ENCODE peak calls at places on chromosomes 5 and 9, in five cellular contexts. A is stomach, S is fibroblast of mammary gland, B is choroid plexus epithelial cell, E is fibroblast of pulmonary artery. X is an unnamed sample.

GRCh38 chr5:127950707-127951356 is 132.7 kb upstream of the SLC12A2 start:
- DNase-seq in A (no peak), E (peak), S (no peak), B (peak), X (no peak)

GRCh38 chr5:151130922-151131891 is 26.4 kb downstream of the ANXA6 start:
- DNase-seq in A (peak), S (no peak), B (no peak), E (no peak), X (no peak)

GRCh38 chr5:141504216-141504615 is 15.3 kb downstream of the PCDHGC5 start:
- DNase-seq in B (no peak), A (no peak), S (no peak), E (no peak), X (no peak)

GRCh38 chr5:125394661-125395280 is 648.3 kb upstream of the ZNF608 start:
- DNase-seq in B (peak), E (peak), A (no peak), S (no peak), X (peak)

GRCh38 chr5:78726003-78726402 is 77.4 kb upstream of the LHFPL2 start:
- DNase-seq in E (no peak), B (no peak), S (no peak), A (no peak), X (no peak)

GRCh38 chr5:73415171-73415570 is 33.4 kb downstream of the FOXD1 start:
- DNase-seq in A (no peak), S (no peak), E (no peak), B (no peak), X (no peak)

GRCh38 chr9:88645172-88645868 is 110.3 kb downstream of the NXNL2 start:
- DNase-seq in A (no peak), E (no peak), B (peak), S (no peak), X (no peak)

GRCh38 chr5:117947121-117947520 is 1041.2 kb downstream of the DTWD2 start:
- DNase-seq in E (no peak), B (no peak), S (no peak), A (no peak), X (no peak)

GRCh38 chr9:116020801-116021200 is 132.8 kb upstream of the PAPPA start:
- DNase-seq in B (no peak), S (peak), A (no peak), E (no peak), X (no peak)

GRCh38 chr5:180395540-180396274 is 42.6 kb upstream of the GFPT2 start:
- DNase-seq in A (no peak), B (no peak), S (peak), E (no peak), X (peak)

GRCh38 chr9:112166176-112167140 is 8.6 kb downstream of the SUSD1 start:
- DNase-seq in A (no peak), S (peak), B (peak), E (peak), X (peak)

GRCh38 chr5:98309785-98310566 is 463.5 kb upstream of the RGMB start:
- DNase-seq in S (peak), E (peak), A (no peak), B (peak), X (peak)

GRCh38 chr5:41115281-41115680 is 44.1 kb upstream of the MROH2B start:
- DNase-seq in E (peak), A (no peak), B (peak), S (peak), X (no peak)

GRCh38 chr5:165272471-165272870 is 1767.1 kb downstream of the MAT2B start:
- DNase-seq in S (no peak), E (no peak), B (no peak), A (no peak), X (no peak)

GRCh38 chr5:149641000-149641576 is 59.8 kb downstream of the ARHGEF37 start:
- DNase-seq in S (peak), B (peak), A (peak), E (peak), X (no peak)

GRCh38 chr5:176543428-176544182 is 5.5 kb upstream of the CDHR2 start:
- DNase-seq in B (no peak), A (peak), E (peak), S (no peak), X (peak)

GRCh38 chr9:76369583-76369982 is 24.6 kb downstream of the RFK start:
- DNase-seq in S (peak), E (peak), A (peak), B (peak), X (peak)

GRCh38 chr9:2179557-2179956 is 164.4 kb downstream of the SMARCA2 start:
- DNase-seq in A (no peak), S (no peak), B (no peak), E (no peak), X (peak)

GRCh38 chr9:93124793-93125192 is 9.3 kb downstream of the NINJ1 start:
- DNase-seq in A (no peak), S (no peak), B (no peak), E (no peak), X (no peak)

GRCh38 chr5:134090482-134090881 is 24.0 kb upstream of the TCF7 start:
- DNase-seq in A (no peak), B (no peak), E (no peak), S (no peak), X (no peak)

GRCh38 chr5:100043475-100043874 is 491.7 kb upstream of the FAM174A start:
- DNase-seq in E (no peak), S (no peak), A (no peak), B (no peak), X (no peak)

GRCh38 chr5:151682751-151683331 is 3.9 kb downstream of the SPARC start:
- DNase-seq in S (peak), A (no peak), E (no peak), B (peak), X (no peak)

GRCh38 chr9:98572054-98572627 is 136.6 kb downstream of the GABBR2 start:
- DNase-seq in S (no peak), B (peak), E (peak), A (no peak), X (no peak)

GRCh38 chr9:124349267-124349666 is 66.0 kb downstream of the PSMB7 start:
- DNase-seq in A (no peak), E (no peak), B (no peak), S (no peak), X (no peak)

GRCh38 chr5:172164773-172165212 is 23.2 kb downstream of the STK10 start:
- DNase-seq in A (no peak), E (peak), S (peak), B (no peak), X (no peak)

GRCh38 chr5:176736271-176736965 is 73.9 kb upstream of the UNC5A start:
- DNase-seq in E (no peak), B (no peak), A (no peak), S (no peak), X (no peak)

GRCh38 chr5:137022725-137023124 is 476.4 kb downstream of the SPOCK1 start:
- DNase-seq in B (no peak), E (peak), A (no peak), S (no peak), X (no peak)

GRCh38 chr5:149015561-149015960 is 47.3 kb downstream of the SH3TC2 start:
- DNase-seq in A (no peak), B (no peak), S (peak), E (no peak), X (no peak)

GRCh38 chr5:167754501-167754941 is 536.9 kb upstream of the WWC1 start:
- DNase-seq in E (no peak), A (no peak), S (no peak), B (peak), X (no peak)

GRCh38 chr5:1752881-1753280 is 46.8 kb downstream of the MRPL36 start:
- DNase-seq in S (no peak), B (no peak), A (peak), E (no peak), X (no peak)

GRCh38 chr9:84285381-84285780 is 55.2 kb downstream of the SLC28A3 start:
- DNase-seq in S (no peak), B (no peak), E (no peak), A (no peak), X (no peak)

GRCh38 chr9:113738898-113739604 is 137.1 kb upstream of the ZNF618 start:
- DNase-seq in S (no peak), B (no peak), E (peak), A (no peak), X (no peak)

GRCh38 chr9:113220467-113221002 is 542 bp downstream of the FKBP15 start:
- DNase-seq in S (no peak), A (no peak), E (no peak), B (peak), X (peak)

GRCh38 chr9:79639354-79639753 is 67.6 kb downstream of the TLE4 start:
- DNase-seq in E (no peak), A (no peak), S (peak), B (no peak), X (no peak)

GRCh38 chr5:67673180-67673579 is 476.6 kb upstream of the CD180 start:
- DNase-seq in S (no peak), E (no peak), A (no peak), B (no peak), X (no peak)

GRCh38 chr9:109945571-109945970 is 165.6 kb downstream of the PALM2AKAP2 start:
- DNase-seq in A (no peak), E (no peak), B (no peak), S (peak), X (no peak)

GRCh38 chr9:94560237-94560636 is 5.4 kb downstream of the PCAT7 start:
- DNase-seq in A (no peak), B (no peak), S (no peak), E (no peak), X (no peak)

GRCh38 chr9:80467632-80468031 is 895.9 kb downstream of the TLE4 start:
- DNase-seq in A (no peak), E (peak), S (peak), B (peak), X (peak)

GRCh38 chr5:91079037-91079436 is 304.1 kb downstream of the ARRDC3 start:
- DNase-seq in A (no peak), B (peak), E (peak), S (peak), X (peak)

GRCh38 chr9:133051966-133052539 is 9.7 kb upstream of the CEL start:
- DNase-seq in E (no peak), S (no peak), A (no peak), B (no peak), X (no peak)

GRCh38 chr9:133050142-133050541 is 11.6 kb upstream of the CEL start:
- DNase-seq in B (peak), S (peak), E (no peak), A (no peak), X (no peak)

GRCh38 chr9:133051281-133051900 is 10.4 kb upstream of the CEL start:
- DNase-seq in B (no peak), E (no peak), A (no peak), S (no peak), X (no peak)

GRCh38 chr9:133049043-133049442 is 12.7 kb upstream of the CEL start:
- DNase-seq in B (no peak), S (no peak), A (no peak), E (no peak), X (no peak)

GRCh38 chr9:133050781-133051180 is 11.0 kb upstream of the CEL start:
- DNase-seq in B (peak), A (peak), E (no peak), S (no peak), X (no peak)
- TF ChIP-seq CTCF in B (no peak), A (no peak), E (no peak), S (no peak), X (no peak)

DNA sequence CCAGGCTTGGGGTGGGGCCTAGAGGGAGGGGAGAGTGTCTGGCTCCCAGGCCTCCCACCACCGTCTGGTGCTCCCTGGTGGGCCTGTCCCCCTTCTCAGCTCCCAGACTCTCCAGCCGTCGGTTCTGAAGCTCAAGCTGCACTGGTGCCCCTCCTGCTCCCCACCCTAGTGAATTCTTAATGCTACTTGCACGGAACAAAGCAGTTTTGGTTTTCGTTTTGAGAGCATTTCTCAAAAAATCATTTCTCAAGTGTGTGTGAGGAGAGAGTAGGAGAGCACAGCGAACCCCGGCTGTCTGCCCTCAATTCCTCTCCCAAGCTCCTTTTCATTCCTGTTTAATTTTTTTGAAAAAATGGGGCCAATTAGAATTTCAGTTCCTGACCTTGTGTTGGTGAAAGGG is 6.7 kb upstream of the IER5L start:
- DNase-seq in B (no peak), A (no peak), S (no peak), E (no peak), X (no peak)
- TF ChIP-seq CTCF in B (no peak), A (no peak), S (no peak), E (no peak), X (no peak)

GRCh38 chr9:8259028-8259427 is 459.4 kb upstream of the DMAC1 start:
- DNase-seq in E (no peak), S (no peak), B (no peak), A (no peak), X (no peak)

GRCh38 chr9:8266861-8267260 is 467.3 kb upstream of the DMAC1 start:
- DNase-seq in A (no peak), B (no peak), E (no peak), S (no peak), X (no peak)

GRCh38 chr9:8261737-8262136 is 462.2 kb upstream of the DMAC1 start:
- DNase-seq in E (no peak), S (no peak), A (no peak), B (no peak), X (no peak)

GRCh38 chr9:8268216-8268878 is 468.8 kb upstream of the DMAC1 start:
- DNase-seq in A (no peak), S (peak), E (no peak), B (no peak), X (no peak)

DNA sequence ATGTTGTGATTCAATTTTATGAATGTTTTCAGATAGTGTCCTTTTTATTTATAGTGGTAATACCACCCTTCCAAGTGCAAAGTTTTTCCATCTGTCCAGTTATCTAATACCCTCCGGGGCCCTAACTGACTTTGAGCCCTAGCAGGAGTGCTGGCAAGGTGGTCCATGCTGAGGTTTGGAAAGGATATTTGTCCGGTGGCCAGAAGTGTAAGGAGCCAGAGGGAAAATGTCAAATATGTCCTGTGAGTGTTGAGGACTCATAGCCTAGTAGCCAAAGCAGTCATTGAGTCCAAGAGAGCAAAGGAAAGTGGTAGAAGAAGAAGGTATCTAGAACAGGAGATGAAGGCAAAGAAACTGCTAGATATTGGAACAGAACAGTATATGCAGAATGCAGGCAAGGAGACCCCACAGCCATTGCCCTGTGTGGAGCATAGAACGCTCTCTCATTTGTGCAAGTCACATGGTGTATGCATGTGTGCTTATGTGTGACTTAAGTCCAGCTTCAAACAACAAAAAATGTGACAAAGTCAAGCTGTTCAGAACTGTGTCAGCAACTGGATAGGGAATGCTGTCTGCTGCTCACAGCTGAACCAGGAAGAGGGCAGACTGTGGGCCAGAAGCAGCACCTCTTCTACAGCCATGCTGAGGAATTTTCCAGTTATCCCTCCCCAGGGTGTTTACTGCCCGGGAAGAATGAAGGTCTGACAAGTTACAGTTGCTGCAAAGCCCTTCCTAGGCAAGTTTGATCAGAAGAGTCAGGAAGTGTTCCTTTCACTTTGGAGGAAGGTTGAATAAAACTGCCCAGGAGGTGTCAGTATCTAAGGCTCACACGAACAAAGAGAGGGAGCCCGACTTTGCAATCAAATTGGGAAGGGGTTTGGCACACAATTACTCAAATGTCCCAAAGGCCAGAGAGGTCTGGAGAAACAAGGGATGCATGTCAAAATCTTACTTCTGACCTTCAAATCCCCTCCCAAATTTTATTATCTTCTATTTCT is 463.3 kb upstream of the DMAC1 start:
- DNase-seq in A (no peak), B (no peak), E (no peak), S (no peak), X (no peak)
- TF ChIP-seq CTCF in A (no peak), B (no peak), E (no peak), S (no peak), X (no peak)

GRCh38 chr9:129109952-129110739 is 447 bp downstream of the CRAT start:
- DNase-seq in E (peak), B (no peak), A (no peak), S (peak), X (no peak)
- TF ChIP-seq CTCF in E (no peak), B (no peak), A (no peak), S (no peak), X (no peak)

DNA sequence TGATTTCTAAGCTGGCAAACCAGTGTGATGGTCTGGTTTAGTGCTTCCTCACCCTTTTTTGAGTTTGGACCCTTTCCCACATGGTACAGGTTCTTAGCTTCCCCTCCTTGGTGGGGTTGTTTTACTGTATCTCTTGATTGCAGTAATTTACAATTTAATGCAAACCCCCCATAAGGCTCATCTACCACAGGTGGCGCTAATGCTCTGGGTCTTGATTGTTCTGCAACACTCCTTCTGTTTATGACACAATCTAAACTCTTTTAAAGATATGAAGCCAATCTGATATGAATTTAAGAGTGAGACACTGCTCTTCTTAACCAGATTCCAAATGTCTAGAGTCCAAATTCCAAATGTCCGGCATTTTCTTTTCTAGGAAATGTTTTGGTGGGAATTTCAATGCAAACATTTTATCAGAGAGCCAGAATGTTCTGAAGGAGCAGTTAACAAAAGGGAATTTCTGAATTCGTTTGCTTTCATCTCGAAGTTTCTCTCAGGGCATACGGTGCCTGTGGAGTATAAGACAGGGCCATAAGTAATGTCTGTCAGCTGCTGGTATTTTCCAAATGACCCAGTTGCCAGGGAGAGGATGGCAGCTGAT is 246.7 kb downstream of the ARHGAP26 start:
- DNase-seq in A (no peak), S (peak), E (peak), B (peak), X (peak)
- TF ChIP-seq CTCF in A (no peak), S (peak), E (peak), B (peak), X (peak)

GRCh38 chr5:139043127-139043905 is 154.9 kb downstream of the SIL1 start:
- DNase-seq in E (peak), A (no peak), B (no peak), S (peak), X (no peak)

GRCh38 chr5:139037732-139038131 is 160.4 kb downstream of the SIL1 start:
- DNase-seq in S (no peak), B (no peak), A (no peak), E (no peak), X (no peak)

GRCh38 chr5:139038618-139039305 is 159.4 kb downstream of the SIL1 start:
- DNase-seq in S (no peak), B (no peak), E (no peak), A (no peak), X (no peak)
- TF ChIP-seq CTCF in S (peak), B (peak), E (peak), A (no peak), X (no peak)

GRCh38 chr5:93741136-93741811 is at the start of gene POU5F2:
- DNase-seq in A (no peak), E (no peak), S (no peak), B (no peak), X (no peak)
- TF ChIP-seq CTCF in A (no peak), E (no peak), S (no peak), B (no peak), X (no peak)

DNA sequence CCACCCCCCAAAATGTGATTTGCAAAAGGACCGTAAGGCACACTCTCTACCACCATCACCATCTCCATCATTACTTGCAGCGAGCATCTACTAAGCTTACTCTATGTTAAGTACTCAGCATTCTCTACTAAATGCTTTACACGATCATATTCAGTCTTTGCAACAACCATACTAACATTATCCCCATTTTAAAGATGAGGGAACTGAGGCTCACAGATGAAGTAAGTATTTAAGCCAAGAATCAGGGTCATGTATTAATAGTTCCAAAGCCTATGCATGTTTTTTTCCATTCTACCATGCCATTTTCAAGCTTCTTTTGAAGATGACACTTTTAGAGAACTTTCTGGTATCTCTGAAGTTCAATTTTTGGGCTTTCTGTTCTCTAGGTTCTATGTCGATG is 121.7 kb upstream of the ANKRD55 start:
- DNase-seq in S (no peak), A (no peak), B (no peak), E (no peak), X (no peak)
- TF ChIP-seq CTCF in S (no peak), A (no peak), B (no peak), E (no peak), X (no peak)